ENCODE peak calls at places on chromosomes 3 and 15, in eight cellular contexts. X is HL-60, W is GM20000, O is right lobe of liver, E is spleen, R is gastrocnemius medialis, G is left lung, F is uterus. T is an unnamed sample.

GRCh38 chr3:160768031-160768430 is 12.0 kb downstream of the PPM1L start:
- DNase-seq in O (no peak), G (no peak), X (no peak), E (no peak), R (no peak), W (no peak), F (no peak), T (no peak)

GRCh38 chr3:7740458-7740857 is 761.2 kb upstream of the LMCD1 start:
- DNase-seq in R (no peak), O (peak; percentile 72), W (no peak), F (no peak), X (no peak), G (no peak), E (no peak), T (no peak)

GRCh38 chr3:187828571-187829452 is 83.5 kb upstream of the BCL6 start:
- DNase-seq in X (no peak), G (no peak), F (no peak), E (no peak), W (peak; percentile 28), O (no peak), R (no peak), T (no peak)

GRCh38 chr15:71116366-71116765 is 1.1 kb downstream of the THSD4 start:
- DNase-seq in X (no peak), G (no peak), O (no peak), W (no peak), E (no peak), F (no peak), R (no peak), T (no peak)

GRCh38 chr15:94930945-94931344 is 699.6 kb downstream of the MCTP2 start:
- DNase-seq in O (no peak), F (no peak), E (no peak), X (no peak), G (no peak), R (no peak), W (no peak), T (no peak)

GRCh38 chr3:172315401-172316091 is 132.7 kb downstream of the GHSR start:
- DNase-seq in W (no peak), O (no peak), G (no peak), E (no peak), X (no peak), R (no peak), F (peak; percentile 53), T (no peak)

GRCh38 chr3:127985216-127985615 is 67.0 kb upstream of the SEC61A1 start:
- DNase-seq in F (no peak), G (no peak), X (no peak), O (no peak), R (no peak), E (no peak), W (no peak), T (no peak)

GRCh38 chr3:3110299-3110630 is at the start of gene IL5RA:
- DNase-seq in R (no peak), G (no peak), E (no peak), W (no peak), O (no peak), F (no peak), X (no peak), T (no peak)

GRCh38 chr15:35533130-35534110 is 12.5 kb downstream of the DPH6 start:
- DNase-seq in G (no peak), R (no peak), W (no peak), O (no peak), X (no peak), E (no peak), F (no peak), T (no peak)

GRCh38 chr15:23472678-23473077 is 25.6 kb upstream of the GOLGA6L2 start:
- DNase-seq in O (no peak), G (no peak), E (no peak), R (no peak), W (no peak), F (no peak), X (no peak), T (no peak)

GRCh38 chr15:31412824-31413223 is 86.2 kb downstream of the KLF13 start:
- DNase-seq in R (no peak), O (no peak), E (no peak), X (peak; percentile 54), W (no peak), F (no peak), G (no peak), T (no peak)

GRCh38 chr15:39801641-39802309 is 19.1 kb upstream of the FSIP1 start:
- DNase-seq in E (no peak), X (no peak), W (peak; percentile 53), G (no peak), O (no peak), R (no peak), F (no peak), T (no peak)

GRCh38 chr15:72202302-72202701 is 4.7 kb upstream of the GRAMD2A start:
- DNase-seq in W (no peak), F (no peak), E (no peak), O (no peak), G (no peak), R (no peak), X (no peak), T (no peak)

DNA sequence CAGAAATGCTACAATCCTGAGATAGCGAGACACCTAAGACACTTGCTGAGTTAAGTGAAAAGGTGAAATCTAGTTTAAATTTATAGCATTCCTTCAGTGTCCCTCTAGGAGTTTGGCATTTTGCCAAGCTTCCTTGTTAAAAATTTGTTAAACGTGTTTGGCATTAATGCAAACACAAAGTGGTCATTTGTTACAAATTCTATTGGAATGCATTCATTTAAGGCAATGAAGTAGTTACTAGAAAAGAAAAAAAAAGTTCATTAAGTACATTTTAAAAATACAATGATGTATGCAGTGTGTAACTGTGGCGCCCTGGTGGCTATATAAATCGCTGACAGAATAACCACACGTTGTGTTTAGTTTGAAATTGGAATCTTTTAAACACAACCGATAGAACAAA is 31.3 kb upstream of the WNT5A start:
- DNase-seq in W (no peak), R (no peak), F (no peak), E (no peak), X (no peak), O (no peak), G (no peak), T (no peak)
- TF ChIP-seq CTCF in W (no peak), R (no peak), F (no peak), E (no peak), X (no peak), O (no peak), G (no peak), T (no peak)

GRCh38 chr15:100973351-100974034 is 54.3 kb downstream of the LRRK1 start:
- DNase-seq in W (peak; percentile 75), R (no peak), X (no peak), O (no peak), G (peak; percentile 75), E (no peak), F (no peak), T (no peak)
- TF ChIP-seq CTCF in W (no peak), R (no peak), X (no peak), O (no peak), G (no peak), E (no peak), F (no peak), T (no peak)

GRCh38 chr3:110296885-110297284 is 774.7 kb upstream of the NECTIN3 start:
- DNase-seq in R (no peak), O (no peak), G (no peak), X (no peak), W (no peak), E (no peak), F (no peak), T (no peak)

GRCh38 chr3:110293660-110294059 is 778.0 kb upstream of the NECTIN3 start:
- DNase-seq in W (no peak), R (no peak), X (no peak), E (no peak), F (no peak), G (no peak), O (no peak), T (no peak)

GRCh38 chr3:110292102-110292501 is 779.5 kb upstream of the NECTIN3 start:
- DNase-seq in X (no peak), R (no peak), O (no peak), F (no peak), E (no peak), G (no peak), W (no peak), T (no peak)
- TF ChIP-seq CTCF in X (no peak), R (no peak), O (no peak), F (no peak), E (no peak), G (no peak), W (no peak), T (no peak)

GRCh38 chr3:36909666-36910065 is 35.2 kb downstream of the TRANK1 start:
- DNase-seq in F (no peak), G (no peak), R (no peak), W (no peak), E (no peak), X (no peak), O (no peak), T (no peak)
- TF ChIP-seq CTCF in F (no peak), G (no peak), R (no peak), W (no peak), E (no peak), X (no peak), O (no peak), T (no peak)